ENCODE peak calls at places on chromosomes 12 and 14, in four cellular contexts. E is stimulated activated CD8-positive, alpha-beta memory T cell treated with anti-CD3 and anti-CD28 coated beads, Interleukin-15, amount 100 ng/mL, for 24 hours; W is H4; I is astrocyte of the hippocampus. O is an unnamed sample.

GRCh38 chr12:106840217-106840616 is 65.7 kb downstream of the RIC8B start:
- DNase-seq in I (peak; percentile 85), W (peak; percentile 10), E (no peak), O (peak; percentile 91)

GRCh38 chr14:70601162-70601561 is 707 bp upstream of the MED6 start:
- DNase-seq in I (peak; percentile 24), W (no peak), E (no peak), O (peak; percentile 84)

GRCh38 chr12:55929306-55929791 is 1.6 kb upstream of the DGKA start:
- DNase-seq in I (no peak), E (peak; percentile 44), W (no peak), O (no peak)

GRCh38 chr14:85273099-85273677 is 256.8 kb upstream of the FLRT2 start:
- DNase-seq in I (no peak), E (no peak), W (no peak), O (no peak)

GRCh38 chr12:46908236-46908935 is 82.6 kb upstream of the SLC38A4 start:
- DNase-seq in I (peak; percentile 29), W (peak; percentile 55), E (no peak), O (peak; percentile 76)

GRCh38 chr14:92633274-92633616 is 115.2 kb downstream of the LGMN start:
- DNase-seq in W (no peak), E (no peak), I (no peak), O (no peak)

GRCh38 chr14:68576496-68577244 is 216.2 kb downstream of the ZFP36L1 start:
- DNase-seq in E (no peak), I (peak; percentile 46), W (peak; percentile 65), O (peak; percentile 90)

GRCh38 chr14:50047274-50047676 is 69.1 kb downstream of the VCPKMT start:
- DNase-seq in E (no peak), W (no peak), I (no peak), O (no peak)

GRCh38 chr12:116196752-116197718 is 80.5 kb downstream of the MED13L start:
- DNase-seq in I (no peak), E (no peak), W (no peak), O (no peak)

GRCh38 chr12:117139025-117139717 is 40.0 kb upstream of the TESC start:
- DNase-seq in W (no peak), E (no peak), I (no peak), O (no peak)

GRCh38 chr14:41668346-41668745 is 61.7 kb downstream of the LRFN5 start:
- DNase-seq in E (no peak), W (no peak), I (no peak), O (no peak)

GRCh38 chr14:67571275-67571990 is 28.6 kb downstream of the PIGH start:
- DNase-seq in E (peak; percentile 8), I (peak; percentile 75), W (peak; percentile 45), O (peak; percentile 39)

GRCh38 chr14:52551205-52551604 is 1.1 kb downstream of the TXNDC16 start:
- DNase-seq in W (no peak), E (no peak), I (no peak), O (no peak)

GRCh38 chr12:85279449-85280137 is 427 bp upstream of the ALX1 start:
- DNase-seq in I (peak; percentile 49), E (no peak), W (no peak), O (no peak)

GRCh38 chr12:52496590-52497071 is 3.6 kb upstream of the KRT6A start:
- DNase-seq in I (peak; percentile 26), W (peak; percentile 18), E (no peak), O (peak; percentile 48)

GRCh38 chr14:105448706-105449111 is 25.9 kb upstream of the CRIP2 start:
- DNase-seq in W (no peak), I (peak; percentile 88), E (peak; percentile 29), O (peak; percentile 13)